ENCODE peak calls at places on chromosome 14, in seven cellular contexts. Q, Y, S, I, B, P and H are unnamed samples.

GRCh38 chr14:35725934-35726333 is 83.2 kb downstream of the RALGAPA1 start:
- DNase-seq in I (no peak), P (no peak), Y (no peak), S (no peak), B (no peak), Q (no peak), H (no peak)

GRCh38 chr14:100620437-100621100 is 33.4 kb upstream of the BEGAIN start:
- DNase-seq in S (no peak), P (peak; percentile 18), Y (no peak), Q (no peak), I (no peak), B (no peak), H (no peak)

GRCh38 chr14:51335521-51335920 is 95.5 kb downstream of the TMX1 start:
- DNase-seq in S (peak; percentile 40), Q (no peak), P (no peak), B (no peak), Y (no peak), I (no peak), H (no peak)

GRCh38 chr14:29030121-29030520 is 263.5 kb downstream of the FOXG1 start:
- DNase-seq in S (peak; percentile 69), Q (no peak), Y (no peak), I (no peak), P (no peak), B (no peak), H (no peak)

GRCh38 chr14:104423224-104423681 is 156.3 kb upstream of the C14orf180 start:
- DNase-seq in S (no peak), I (no peak), Y (no peak), B (no peak), Q (no peak), P (no peak), H (no peak)

GRCh38 chr14:53375573-53375972 is 222.4 kb upstream of the DDHD1 start:
- DNase-seq in P (no peak), Q (no peak), I (no peak), B (no peak), S (no peak), Y (no peak), H (no peak)

GRCh38 chr14:34496679-34497513 is 34.9 kb upstream of the SPTSSA start:
- DNase-seq in S (peak; percentile 100), I (peak; percentile 98), Q (peak; percentile 5), P (no peak), Y (peak; percentile 95), B (no peak), H (peak; percentile 53)

GRCh38 chr14:99185436-99186068 is 86.4 kb downstream of the BCL11B start:
- DNase-seq in B (no peak), I (no peak), Q (no peak), Y (no peak), S (no peak), P (no peak), H (no peak)

GRCh38 chr14:100868621-100869370 is 34.7 kb downstream of the RTL1 start:
- DNase-seq in Y (no peak), I (no peak), B (no peak), S (no peak), Q (no peak), P (no peak), H (no peak)